ENCODE peak calls at places on chromosome 15, in five cellular contexts. One of them, this sample, is unnamed.
A peak's percentile ranks its signal among the peaks of the same experiment; 100 is the strongest.

GRCh38 chr15:22904736-22905135 is 66.3 kb downstream of the NIPA2 start:
- DNase-seq in neuronal stem cell: no peak
- DNase-seq in H9: no peak
- DNase-seq in mesendoderm: no peak
- DNase-seq in IMR-90: no peak
- DNase-seq in this sample: no peak

GRCh38 chr15:97598353-97598798 is 362.1 kb upstream of the ARRDC4 start:
- DNase-seq in IMR-90: no peak
- DNase-seq in neuronal stem cell: no peak
- DNase-seq in H9: no peak
- DNase-seq in mesendoderm: no peak
- DNase-seq in this sample: no peak

GRCh38 chr15:79408041-79408440 is 24.1 kb upstream of the MINAR1 start:
- DNase-seq in IMR-90: no peak
- DNase-seq in H9: no peak
- DNase-seq in neuronal stem cell: no peak
- DNase-seq in mesendoderm: peak; percentile 38
- DNase-seq in this sample: peak; percentile 6

GRCh38 chr15:73881539-73882320 is 8.4 kb downstream of the TBC1D21 start:
- DNase-seq in H9: peak; percentile 15
- DNase-seq in mesendoderm: no peak
- DNase-seq in IMR-90: no peak
- DNase-seq in neuronal stem cell: no peak
- DNase-seq in this sample: no peak

GRCh38 chr15:31326729-31327673 is at the start of gene KLF13:
- DNase-seq in mesendoderm: no peak
- DNase-seq in neuronal stem cell: no peak
- DNase-seq in H9: no peak
- DNase-seq in IMR-90: peak; percentile 64
- DNase-seq in this sample: peak; percentile 72

GRCh38 chr15:84736375-84736774 is 12.0 kb upstream of the ZNF592 start:
- DNase-seq in H9: no peak
- DNase-seq in neuronal stem cell: no peak
- DNase-seq in IMR-90: no peak
- DNase-seq in mesendoderm: no peak
- DNase-seq in this sample: no peak

GRCh38 chr15:50046868-50047267 is 72.2 kb downstream of the ATP8B4 start:
- DNase-seq in IMR-90: peak; percentile 47
- DNase-seq in neuronal stem cell: no peak
- DNase-seq in H9: no peak
- DNase-seq in mesendoderm: no peak
- DNase-seq in this sample: peak; percentile 29

GRCh38 chr15:66862878-66863335 is 160.9 kb downstream of the SMAD6 start:
- DNase-seq in neuronal stem cell: peak; percentile 82
- DNase-seq in IMR-90: peak; percentile 87
- DNase-seq in mesendoderm: peak; percentile 90
- DNase-seq in H9: peak; percentile 85
- DNase-seq in this sample: peak; percentile 92

GRCh38 chr15:92623435-92623834 is 32.1 kb downstream of the FAM174B start:
- DNase-seq in H9: no peak
- DNase-seq in mesendoderm: no peak
- DNase-seq in IMR-90: no peak
- DNase-seq in neuronal stem cell: no peak
- DNase-seq in this sample: no peak

GRCh38 chr15:66912001-66912400 is 153.4 kb upstream of the SMAD3 start:
- DNase-seq in H9: peak; percentile 6
- DNase-seq in mesendoderm: no peak
- DNase-seq in IMR-90: no peak
- DNase-seq in neuronal stem cell: no peak
- DNase-seq in this sample: no peak

GRCh38 chr15:90336705-90337141 is 15.4 kb upstream of the ZNF774 start:
- DNase-seq in neuronal stem cell: no peak
- DNase-seq in H9: no peak
- DNase-seq in mesendoderm: no peak
- DNase-seq in IMR-90: peak; percentile 85
- DNase-seq in this sample: peak; percentile 52

GRCh38 chr15:46091860-46092450 is 457.1 kb downstream of the SQOR start:
- DNase-seq in H9: peak; percentile 44
- DNase-seq in IMR-90: peak; percentile 47
- DNase-seq in mesendoderm: peak; percentile 73
- DNase-seq in neuronal stem cell: peak; percentile 33
- DNase-seq in this sample: peak; percentile 19

GRCh38 chr15:49438970-49439631 is 16.1 kb downstream of the FGF7 start:
- DNase-seq in mesendoderm: peak; percentile 37
- DNase-seq in IMR-90: no peak
- DNase-seq in neuronal stem cell: no peak
- DNase-seq in H9: no peak
- DNase-seq in this sample: no peak

GRCh38 chr15:69016021-69016595 is 1.6 kb downstream of the NOX5 start:
- DNase-seq in H9: no peak
- DNase-seq in IMR-90: no peak
- DNase-seq in mesendoderm: no peak
- DNase-seq in neuronal stem cell: no peak
- DNase-seq in this sample: no peak

GRCh38 chr15:92521624-92522008 is 127.9 kb downstream of the ST8SIA2 start:
- DNase-seq in IMR-90: peak; percentile 59
- DNase-seq in H9: peak; percentile 77
- DNase-seq in mesendoderm: peak; percentile 96
- DNase-seq in neuronal stem cell: peak; percentile 41
- DNase-seq in this sample: peak; percentile 76

GRCh38 chr15:85002517-85002916 is 20.9 kb downstream of the PDE8A start:
- DNase-seq in IMR-90: no peak
- DNase-seq in H9: no peak
- DNase-seq in mesendoderm: peak; percentile 35
- DNase-seq in neuronal stem cell: no peak
- DNase-seq in this sample: no peak

GRCh38 chr15:98599911-98600685 is 48.2 kb upstream of the IGF1R start:
- DNase-seq in IMR-90: peak; percentile 71
- DNase-seq in neuronal stem cell: no peak
- DNase-seq in H9: no peak
- DNase-seq in mesendoderm: peak; percentile 47
- DNase-seq in this sample: peak; percentile 58

GRCh38 chr15:51046799-51047449 is 47.8 kb downstream of the TNFAIP8L3 start:
- DNase-seq in IMR-90: peak; percentile 39
- DNase-seq in H9: no peak
- DNase-seq in mesendoderm: no peak
- DNase-seq in neuronal stem cell: no peak
- DNase-seq in this sample: peak; percentile 23

GRCh38 chr15:95291878-95292472 is 1038.5 kb upstream of the NR2F2 start:
- DNase-seq in neuronal stem cell: peak; percentile 38
- DNase-seq in mesendoderm: peak; percentile 63
- DNase-seq in H9: no peak
- DNase-seq in IMR-90: peak; percentile 56
- DNase-seq in this sample: no peak

GRCh38 chr15:55164284-55164683 is 32.5 kb downstream of the RSL24D1 start:
- DNase-seq in H9: no peak
- DNase-seq in IMR-90: no peak
- DNase-seq in neuronal stem cell: no peak
- DNase-seq in mesendoderm: no peak
- DNase-seq in this sample: no peak

GRCh38 chr15:33152502-33153109 is 41.9 kb downstream of the FMN1 start:
- DNase-seq in neuronal stem cell: no peak
- DNase-seq in mesendoderm: no peak
- DNase-seq in H9: no peak
- DNase-seq in IMR-90: peak; percentile 11
- DNase-seq in this sample: no peak

GRCh38 chr15:90002428-90002844 is 1.3 kb downstream of the ZNF710 start:
- DNase-seq in mesendoderm: peak; percentile 60
- DNase-seq in IMR-90: peak; percentile 46
- DNase-seq in H9: peak; percentile 61
- DNase-seq in neuronal stem cell: no peak
- DNase-seq in this sample: peak; percentile 66

GRCh38 chr15:23472678-23473077 is 25.6 kb upstream of the GOLGA6L2 start:
- DNase-seq in IMR-90: no peak
- DNase-seq in neuronal stem cell: no peak
- DNase-seq in mesendoderm: no peak
- DNase-seq in H9: no peak
- DNase-seq in this sample: no peak

GRCh38 chr15:50879016-50879415 is 29.5 kb upstream of the AP4E1 start:
- DNase-seq in IMR-90: no peak
- DNase-seq in mesendoderm: no peak
- DNase-seq in H9: no peak
- DNase-seq in neuronal stem cell: no peak
- DNase-seq in this sample: no peak

GRCh38 chr15:95446854-95447253 is 883.6 kb upstream of the NR2F2 start:
- DNase-seq in IMR-90: no peak
- DNase-seq in neuronal stem cell: no peak
- DNase-seq in mesendoderm: no peak
- DNase-seq in H9: no peak
- DNase-seq in this sample: no peak

GRCh38 chr15:50315814-50316630 is 39.0 kb downstream of the GABPB1 start:
- DNase-seq in neuronal stem cell: peak; percentile 15
- DNase-seq in mesendoderm: peak; percentile 30
- DNase-seq in H9: no peak
- DNase-seq in IMR-90: peak; percentile 68
- DNase-seq in this sample: peak; percentile 60

GRCh38 chr15:85579957-85580694 is 199.7 kb downstream of the AKAP13 start:
- DNase-seq in H9: no peak
- DNase-seq in IMR-90: no peak
- DNase-seq in neuronal stem cell: no peak
- DNase-seq in mesendoderm: peak; percentile 10
- DNase-seq in this sample: no peak

GRCh38 chr15:38671675-38672141 is 107.1 kb upstream of the RASGRP1 start:
- DNase-seq in neuronal stem cell: no peak
- DNase-seq in mesendoderm: no peak
- DNase-seq in IMR-90: peak; percentile 6
- DNase-seq in H9: no peak
- DNase-seq in this sample: no peak

GRCh38 chr15:90774731-90775521 is 57.8 kb downstream of the BLM start:
- DNase-seq in mesendoderm: no peak
- DNase-seq in H9: no peak
- DNase-seq in IMR-90: peak; percentile 89
- DNase-seq in neuronal stem cell: no peak
- DNase-seq in this sample: peak; percentile 37

GRCh38 chr15:55586808-55587207 is 1.3 kb downstream of the PYGO1 start:
- DNase-seq in neuronal stem cell: no peak
- DNase-seq in IMR-90: peak; percentile 1
- DNase-seq in H9: no peak
- DNase-seq in mesendoderm: no peak
- DNase-seq in this sample: peak; percentile 28

GRCh38 chr15:45021331-45021730 is 1.7 kb upstream of the SORD start:
- DNase-seq in IMR-90: peak; percentile 32
- DNase-seq in neuronal stem cell: no peak
- DNase-seq in mesendoderm: no peak
- DNase-seq in H9: no peak
- DNase-seq in this sample: no peak

GRCh38 chr15:45023659-45024320 is 795 bp downstream of the SORD start:
- DNase-seq in IMR-90: peak; percentile 5
- DNase-seq in H9: no peak
- DNase-seq in mesendoderm: peak; percentile 70
- DNase-seq in neuronal stem cell: peak; percentile 1
- DNase-seq in this sample: no peak

GRCh38 chr15:45027220-45027619 is 4.2 kb downstream of the SORD start:
- DNase-seq in IMR-90: no peak
- DNase-seq in neuronal stem cell: no peak
- DNase-seq in mesendoderm: peak; percentile 45
- DNase-seq in H9: no peak
- DNase-seq in this sample: no peak

GRCh38 chr15:45026646-45027045 is 3.7 kb downstream of the SORD start:
- DNase-seq in mesendoderm: peak; percentile 33
- DNase-seq in H9: no peak
- DNase-seq in IMR-90: no peak
- DNase-seq in neuronal stem cell: no peak
- DNase-seq in this sample: no peak

GRCh38 chr15:45022871-45023658 is at the start of gene SORD:
- DNase-seq in IMR-90: peak; percentile 69
- DNase-seq in H9: peak; percentile 96
- DNase-seq in mesendoderm: peak; percentile 97
- DNase-seq in neuronal stem cell: peak; percentile 93
- DNase-seq in this sample: peak; percentile 88
- H2AK5ac ChIP-seq in IMR-90: peak within 1 kb of the TSS; percentile 26
- H2AK5ac ChIP-seq in H9: no peak within 1 kb of the TSS
- H2AK5ac ChIP-seq in mesendoderm: no peak within 1 kb of the TSS
- H2AK5ac ChIP-seq in neuronal stem cell: peak within 1 kb of the TSS; percentile 93
- H2AK5ac ChIP-seq in this sample: no peak within 1 kb of the TSS

GRCh38 chr15:65818927-65819562 is 27.0 kb upstream of the DENND4A start:
- DNase-seq in H9: no peak
- DNase-seq in IMR-90: peak; percentile 25
- DNase-seq in mesendoderm: no peak
- DNase-seq in neuronal stem cell: no peak
- DNase-seq in this sample: peak; percentile 71
- H3K9ac ChIP-seq in H9: no peak overlapping the region
- H3K9ac ChIP-seq in IMR-90: no peak overlapping the region
- H3K9ac ChIP-seq in mesendoderm: no peak overlapping the region
- H3K9ac ChIP-seq in neuronal stem cell: no peak overlapping the region
- H3K9ac ChIP-seq in this sample: no peak overlapping the region

DNA sequence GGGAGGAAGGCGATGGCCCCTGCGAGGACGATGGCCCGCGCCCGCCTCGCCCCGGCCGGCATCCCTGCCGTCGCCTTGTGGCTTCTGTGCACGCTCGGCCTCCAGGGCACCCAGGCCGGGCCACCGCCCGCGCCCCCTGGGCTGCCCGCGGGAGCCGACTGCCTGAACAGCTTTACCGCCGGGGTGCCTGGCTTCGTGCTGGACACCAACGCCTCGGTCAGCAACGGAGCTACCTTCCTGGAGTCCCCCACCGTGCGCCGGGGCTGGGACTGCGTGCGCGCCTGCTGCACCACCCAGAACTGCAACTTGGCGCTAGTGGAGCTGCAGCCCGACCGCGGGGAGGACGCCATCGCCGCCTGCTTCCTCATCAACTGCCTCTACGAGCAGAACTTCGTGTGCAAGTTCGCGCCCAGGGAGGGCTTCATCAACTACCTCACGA is 714 bp downstream of the SPINT1 start:
- DNase-seq in H9: no peak
- DNase-seq in mesendoderm: peak; percentile 47
- DNase-seq in IMR-90: no peak
- DNase-seq in neuronal stem cell: no peak
- DNase-seq in this sample: peak; percentile 24
- H2AK5ac ChIP-seq in H9: no peak overlapping the region
- H2AK5ac ChIP-seq in mesendoderm: no peak overlapping the region
- H2AK5ac ChIP-seq in IMR-90: no peak overlapping the region
- H2AK5ac ChIP-seq in neuronal stem cell: peak overlapping the region; percentile 30
- H2AK5ac ChIP-seq in this sample: no peak overlapping the region

GRCh38 chr15:27639595-27639994 is 459.5 kb downstream of the OCA2 start:
- DNase-seq in H9: no peak
- DNase-seq in IMR-90: no peak
- DNase-seq in mesendoderm: no peak
- DNase-seq in neuronal stem cell: no peak
- DNase-seq in this sample: no peak
- H3K9ac ChIP-seq in H9: no peak overlapping the region
- H3K9ac ChIP-seq in IMR-90: no peak overlapping the region
- H3K9ac ChIP-seq in mesendoderm: no peak overlapping the region
- H3K9ac ChIP-seq in neuronal stem cell: no peak overlapping the region
- H3K9ac ChIP-seq in this sample: no peak overlapping the region

GRCh38 chr15:64903331-64903950 is 8.3 kb upstream of the ANKDD1A start:
- DNase-seq in mesendoderm: no peak
- DNase-seq in IMR-90: no peak
- DNase-seq in H9: no peak
- DNase-seq in neuronal stem cell: no peak
- DNase-seq in this sample: no peak
- H2AK5ac ChIP-seq in mesendoderm: no peak overlapping the region
- H2AK5ac ChIP-seq in IMR-90: no peak overlapping the region
- H2AK5ac ChIP-seq in H9: no peak overlapping the region
- H2AK5ac ChIP-seq in neuronal stem cell: no peak overlapping the region
- H2AK5ac ChIP-seq in this sample: no peak overlapping the region

GRCh38 chr15:77143191-77143590 is 72.3 kb upstream of the TSPAN3 start:
- DNase-seq in H9: no peak
- DNase-seq in mesendoderm: no peak
- DNase-seq in neuronal stem cell: no peak
- DNase-seq in IMR-90: no peak
- DNase-seq in this sample: no peak
- H3K9ac ChIP-seq in H9: no peak overlapping the region
- H3K9ac ChIP-seq in mesendoderm: no peak overlapping the region
- H3K9ac ChIP-seq in neuronal stem cell: no peak overlapping the region
- H3K9ac ChIP-seq in IMR-90: no peak overlapping the region
- H3K9ac ChIP-seq in this sample: no peak overlapping the region

GRCh38 chr15:70361891-70362290 is 264.2 kb upstream of the TLE3 start:
- DNase-seq in H9: peak; percentile 22
- DNase-seq in neuronal stem cell: no peak
- DNase-seq in IMR-90: no peak
- DNase-seq in mesendoderm: no peak
- DNase-seq in this sample: no peak
- H2AK5ac ChIP-seq in H9: no peak overlapping the region
- H2AK5ac ChIP-seq in neuronal stem cell: no peak overlapping the region
- H2AK5ac ChIP-seq in IMR-90: no peak overlapping the region
- H2AK5ac ChIP-seq in mesendoderm: no peak overlapping the region
- H2AK5ac ChIP-seq in this sample: no peak overlapping the region